ENCODE peak calls at places on chromosome 12, in four cellular contexts. Z is pancreas, R is bronchial epithelial cell, G is heart left ventricle. C is an unnamed sample.

GRCh38 chr12:119302334-119303132 is 32.0 kb upstream of the CCDC60 start:
- DNase-seq in R (no peak), G (no peak), Z (no peak), C (no peak)

GRCh38 chr12:93192878-93193277 is 184.8 kb upstream of the NUDT4 start:
- DNase-seq in R (no peak), G (no peak), Z (no peak), C (no peak)

GRCh38 chr12:30806989-30807694 is 52.4 kb upstream of the CAPRIN2 start:
- DNase-seq in Z (no peak), G (no peak), R (peak; percentile 66), C (no peak)

GRCh38 chr12:109553471-109553870 is 19.8 kb downstream of the MMAB start:
- DNase-seq in G (no peak), R (no peak), Z (no peak), C (no peak)

GRCh38 chr12:56413392-56413791 is 35.8 kb downstream of the TIMELESS start:
- DNase-seq in R (no peak), Z (peak; percentile 80), G (no peak), C (no peak)

GRCh38 chr12:120713861-120714482 is 3.7 kb downstream of the UNC119B start:
- DNase-seq in G (no peak), R (peak; percentile 67), Z (no peak), C (no peak)

GRCh38 chr12:105423237-105423636 is 92.7 kb downstream of the C12orf75 start:
- DNase-seq in Z (no peak), G (no peak), R (no peak), C (no peak)

GRCh38 chr12:48818831-48819590 is 715 bp downstream of the CACNB3 start:
- DNase-seq in Z (no peak), R (no peak), G (no peak), C (no peak)

GRCh38 chr12:109621864-109622485 is 48.4 kb downstream of the MVK start:
- DNase-seq in R (no peak), G (no peak), Z (no peak), C (no peak)

GRCh38 chr12:46430340-46430948 is 57.9 kb upstream of the SLC38A2 start:
- DNase-seq in G (no peak), R (peak; percentile 99), Z (no peak), C (no peak)

GRCh38 chr12:68792952-68793351 is 15.0 kb upstream of the MDM2 start:
- DNase-seq in R (peak; percentile 76), Z (no peak), G (no peak), C (no peak)

GRCh38 chr12:78392918-78393317 is 471.7 kb upstream of the SYT1 start:
- DNase-seq in G (no peak), R (no peak), Z (no peak), C (no peak)
- TF ChIP-seq CTCF in G (no peak), R (no peak), Z (no peak), C (no peak)

DNA sequence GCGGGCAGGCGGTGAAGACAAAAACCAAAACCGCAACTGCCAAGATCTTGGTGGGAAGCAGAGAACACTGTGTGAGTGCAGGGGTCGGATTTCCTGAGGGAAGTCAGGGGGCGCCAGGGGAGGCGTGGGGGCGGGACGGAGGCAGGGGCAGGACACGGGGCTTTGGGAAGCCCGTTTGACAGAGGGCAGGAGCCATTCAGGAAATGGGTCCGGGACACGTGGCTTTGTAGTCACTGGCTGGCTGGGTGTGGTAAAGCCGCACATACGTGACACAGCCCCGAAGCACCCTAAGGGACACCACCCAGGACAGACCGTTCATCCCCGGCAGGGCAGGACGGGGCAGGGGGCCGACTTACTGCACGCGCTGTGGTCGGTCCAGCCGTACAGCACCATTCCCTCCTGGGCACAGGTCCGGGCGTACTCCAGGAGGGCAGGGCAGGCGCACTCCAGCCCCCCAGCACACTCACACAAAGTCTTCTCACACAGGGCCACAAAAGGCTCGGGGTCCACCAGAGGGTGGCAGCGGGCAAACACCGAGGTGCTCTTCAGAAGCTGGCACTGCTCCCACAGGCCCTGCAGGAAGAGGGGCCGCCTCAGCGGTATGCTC is 49.4 kb downstream of the VWF start:
- DNase-seq in R (no peak), Z (no peak), G (no peak), C (no peak)
- TF ChIP-seq CTCF in R (no peak), Z (no peak), G (no peak), C (no peak)

DNA sequence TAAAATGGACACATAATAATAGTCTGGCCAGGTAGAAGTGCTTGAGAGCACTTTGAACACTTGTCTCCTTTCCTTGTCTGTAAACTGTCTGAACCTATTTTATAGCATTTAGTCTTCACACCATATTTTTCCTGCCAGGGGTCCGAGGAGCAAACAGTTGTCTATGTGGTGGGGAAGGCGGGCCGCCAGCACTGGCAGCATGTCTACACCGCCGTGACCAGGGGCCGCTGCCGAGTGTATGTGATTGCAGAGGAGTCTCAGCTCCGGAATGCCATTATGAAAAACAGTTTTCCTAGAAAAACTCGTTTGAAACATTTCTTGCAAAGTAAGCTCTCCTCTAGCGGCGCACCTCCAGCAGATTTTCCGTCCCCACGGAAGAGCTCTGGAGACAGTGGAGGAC is 28.7 kb downstream of the HELB start:
- DNase-seq in R (no peak), Z (no peak), G (no peak), C (no peak)
- TF ChIP-seq CTCF in R (no peak), Z (no peak), G (no peak), C (no peak)

GRCh38 chr12:65673291-65673690 is 151.0 kb upstream of the HMGA2 start:
- DNase-seq in G (no peak), R (peak; percentile 56), Z (no peak), C (no peak)

GRCh38 chr12:65675141-65675621 is 149.1 kb upstream of the HMGA2 start:
- DNase-seq in G (no peak), Z (no peak), R (no peak), C (no peak)

GRCh38 chr12:65672441-65672840 is 151.8 kb upstream of the HMGA2 start:
- DNase-seq in Z (no peak), G (no peak), R (peak; percentile 38), C (no peak)

GRCh38 chr12:65670775-65671174 is 153.5 kb upstream of the HMGA2 start:
- DNase-seq in R (peak; percentile 99), G (no peak), Z (no peak), C (no peak)

GRCh38 chr12:65673732-65674131 is 150.6 kb upstream of the HMGA2 start:
- DNase-seq in R (peak; percentile 55), G (no peak), Z (no peak), C (no peak)
- TF ChIP-seq CTCF in R (no peak), G (no peak), Z (no peak), C (no peak)

GRCh38 chr12:27623645-27624044 is 72.6 kb upstream of the REP15 start:
- DNase-seq in Z (no peak), G (no peak), R (peak; percentile 47), C (no peak)

GRCh38 chr12:27631365-27631764 is 64.9 kb upstream of the REP15 start:
- DNase-seq in Z (no peak), G (no peak), R (no peak), C (no peak)

GRCh38 chr12:27626239-27626638 is 70.0 kb upstream of the REP15 start:
- DNase-seq in G (no peak), Z (no peak), R (peak; percentile 55), C (no peak)

GRCh38 chr12:27624586-27624985 is 71.7 kb upstream of the REP15 start:
- DNase-seq in Z (no peak), G (no peak), R (no peak), C (no peak)

GRCh38 chr12:27627123-27627835 is 69.0 kb upstream of the REP15 start:
- DNase-seq in Z (no peak), R (peak; percentile 89), G (no peak), C (no peak)
- TF ChIP-seq CTCF in Z (no peak), R (no peak), G (no peak), C (no peak)

GRCh38 chr12:4012977-4013968 is 140.1 kb upstream of the PARP11 start:
- DNase-seq in Z (no peak), R (no peak), G (no peak), C (no peak)

GRCh38 chr12:4012073-4012472 is 138.9 kb upstream of the PARP11 start:
- DNase-seq in G (no peak), Z (no peak), R (no peak), C (no peak)

GRCh38 chr12:4015225-4016076 is 142.3 kb upstream of the PARP11 start:
- DNase-seq in Z (peak; percentile 94), G (no peak), R (no peak), C (no peak)

GRCh38 chr12:4011597-4011996 is 138.4 kb upstream of the PARP11 start:
- DNase-seq in G (no peak), R (peak; percentile 92), Z (no peak), C (no peak)

DNA sequence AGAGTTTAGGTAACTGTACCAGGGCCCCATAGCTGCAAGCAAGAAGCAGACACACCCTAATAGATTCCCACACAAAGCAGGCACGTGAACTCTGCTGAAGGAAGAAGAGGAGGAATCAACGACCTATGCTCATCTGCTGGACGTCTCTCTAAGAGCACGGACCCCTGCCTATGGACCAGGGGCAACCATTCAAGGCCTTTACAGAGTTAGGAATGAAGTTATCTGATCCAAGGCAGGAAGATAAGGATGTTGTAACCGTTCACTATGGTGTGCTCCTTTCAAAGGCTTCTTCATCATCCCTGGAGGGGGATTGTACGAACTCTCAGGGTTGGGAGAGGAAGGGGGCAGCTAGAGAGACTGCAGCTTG is 141.6 kb upstream of the PARP11 start:
- DNase-seq in G (no peak), R (no peak), Z (no peak), C (no peak)
- TF ChIP-seq CTCF in G (no peak), R (no peak), Z (no peak), C (no peak)

GRCh38 chr12:21941522-21942376 is 523 bp upstream of the ABCC9 start:
- DNase-seq in R (peak; percentile 21), G (peak; percentile 82), Z (peak; percentile 82), C (no peak)
- TF ChIP-seq CTCF in R (peak; percentile 51), G (peak; percentile 17), Z (peak; percentile 18), C (no peak)

GRCh38 chr12:94304566-94305061 is 155.1 kb downstream of the CEP83 start:
- DNase-seq in G (no peak), R (no peak), Z (no peak), C (no peak)
- TF ChIP-seq CTCF in G (no peak), R (no peak), Z (no peak), C (no peak)

C was measured in mesothelial cell of epicardium.